ENCODE peak calls at places on chromosomes 2 and 18, in five cellular contexts. F, L, H, D and R are unnamed samples.

GRCh38 chr2:168233166-168233565 is 14.2 kb downstream of the STK39 start:
- DNase-seq in F (no peak), L (no peak), H (no peak), D (no peak), R (no peak)

GRCh38 chr2:152466925-152467676 is 132.1 kb downstream of the FMNL2 start:
- DNase-seq in F (peak), L (no peak), H (no peak), D (peak), R (peak)

GRCh38 chr2:226742346-226742745 is 57.3 kb downstream of the IRS1 start:
- DNase-seq in F (no peak), L (no peak), H (no peak), D (no peak), R (peak)

GRCh38 chr2:71521436-71521950 is 68.1 kb downstream of the DYSF start:
- DNase-seq in F (no peak), L (no peak), H (no peak), D (no peak), R (no peak)

GRCh38 chr2:113979172-113980128 is 89.6 kb downstream of the ACTR3 start:
- DNase-seq in F (no peak), L (no peak), H (peak), D (no peak), R (no peak)

GRCh38 chr2:241795021-241795999 is 13.7 kb upstream of the NEU4 start:
- DNase-seq in F (no peak), L (peak), H (no peak), D (no peak), R (no peak)

GRCh38 chr2:127080226-127080940 is 26.6 kb downstream of the BIN1 start:
- DNase-seq in F (no peak), L (peak), H (no peak), D (no peak), R (no peak)

GRCh38 chr2:196324212-196324611 is 152.8 kb upstream of the STK17B start:
- DNase-seq in F (peak), L (no peak), H (no peak), D (peak), R (no peak)

GRCh38 chr2:23531280-23531679 is 146.3 kb downstream of the KLHL29 start:
- DNase-seq in F (no peak), L (no peak), H (no peak), D (no peak), R (no peak)

GRCh38 chr18:41378628-41379027 is 576.4 kb upstream of the PIK3C3 start:
- DNase-seq in F (peak), L (peak), H (peak), D (peak), R (peak)

GRCh38 chr2:61887684-61888303 is 662 bp downstream of the CCT4 start:
- DNase-seq in F (peak), L (peak), H (peak), D (peak), R (peak)

GRCh38 chr2:86241611-86242010 is 42.4 kb downstream of the MRPL35 start:
- DNase-seq in F (no peak), L (no peak), H (no peak), D (no peak), R (no peak)

GRCh38 chr2:124877065-124877671 is 852.1 kb downstream of the CNTNAP5 start:
- DNase-seq in F (peak), L (peak), H (no peak), D (no peak), R (peak)

GRCh38 chr2:136057023-136057801 is 60.7 kb downstream of the CXCR4 start:
- DNase-seq in F (no peak), L (no peak), H (no peak), D (no peak), R (no peak)

GRCh38 chr2:38098351-38099095 is 22.6 kb upstream of the CYP1B1 start:
- DNase-seq in F (no peak), L (no peak), H (peak), D (no peak), R (no peak)
- H3K4me3 ChIP-seq in F (peak), L (no peak), H (peak), D (peak), R (peak)

GRCh38 chr2:98454500-98455235 is 10.0 kb downstream of the INPP4A start:
- DNase-seq in F (peak), L (no peak), H (peak), D (peak), R (peak)
- H3K4me3 ChIP-seq in F (no peak), L (no peak), H (peak), D (no peak), R (no peak)

DNA sequence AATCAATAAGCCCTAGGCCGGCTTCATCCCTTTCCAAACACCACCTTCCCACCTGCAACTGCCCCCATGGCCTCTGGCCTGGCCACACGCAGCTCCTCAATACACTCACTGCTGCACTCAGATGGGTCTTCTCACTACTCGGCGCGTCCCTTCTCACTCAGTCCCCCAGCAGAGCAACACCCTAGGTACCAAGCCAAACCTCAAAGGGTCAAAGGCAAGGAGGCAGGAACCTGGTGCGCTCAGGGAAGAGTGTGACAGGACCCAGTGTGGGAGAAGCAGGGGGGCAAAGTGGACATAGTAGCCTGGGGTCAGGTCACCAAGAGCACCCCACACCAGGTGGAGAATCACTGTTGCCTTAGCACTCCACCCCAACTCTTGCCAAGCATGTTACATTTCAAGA is 90.6 kb downstream of the TTC32 start:
- DNase-seq in F (no peak), L (no peak), H (no peak), D (no peak), R (no peak)
- H3K4me3 ChIP-seq in F (no peak), L (no peak), H (no peak), D (no peak), R (no peak)

GRCh38 chr18:38284992-38285391 is 719.4 kb upstream of the CELF4 start:
- DNase-seq in F (no peak), L (no peak), H (no peak), D (no peak), R (no peak)
- H3K4me3 ChIP-seq in F (no peak), L (no peak), H (no peak), D (no peak), R (no peak)